ENCODE peak calls at places on chromosomes 7 and 10, in five cellular contexts. C is NT2/D1, G is HEK293T, K is H1, N is HepG2. Y is an unnamed sample.

GRCh38 chr7:64618785-64619456 is 47.0 kb upstream of the ZNF107 start:
- DNase-seq in C (peak; percentile 76), G (peak; percentile 31), K (no peak), N (peak; percentile 65), Y (no peak)

GRCh38 chr7:111159426-111159825 is 68.5 kb downstream of the LRRN3 start:
- DNase-seq in C (no peak), G (no peak), K (no peak), N (no peak), Y (no peak)

GRCh38 chr7:131521651-131522163 is 34.7 kb downstream of the PODXL start:
- DNase-seq in C (no peak), G (no peak), K (no peak), N (no peak), Y (no peak)

GRCh38 chr10:78367012-78367411 is 333.3 kb downstream of the RPS24 start:
- DNase-seq in C (no peak), G (no peak), K (no peak), N (no peak), Y (no peak)

GRCh38 chr10:19158870-19159269 is 110.3 kb downstream of the MALRD1 start:
- DNase-seq in C (no peak), G (no peak), K (no peak), N (no peak), Y (no peak)

GRCh38 chr10:102657984-102658724 is 13.9 kb downstream of the TRIM8 start:
- DNase-seq in C (no peak), G (no peak), K (no peak), N (no peak), Y (no peak)

GRCh38 chr7:139482662-139483466 is 609 bp downstream of the KLRG2 start:
- DNase-seq in C (no peak), G (peak; percentile 76), K (no peak), N (no peak), Y (no peak)

GRCh38 chr7:66883716-66884115 is 37.3 kb upstream of the TMEM248 start:
- DNase-seq in C (no peak), G (no peak), K (no peak), N (no peak), Y (no peak)

GRCh38 chr10:3805227-3805790 is 20.3 kb upstream of the KLF6 start:
- DNase-seq in C (no peak), G (no peak), K (no peak), N (no peak), Y (peak; percentile 71)

GRCh38 chr7:151245360-151246160 is 2.9 kb downstream of the SMARCD3 start:
- DNase-seq in C (no peak), G (peak; percentile 83), K (no peak), N (no peak), Y (no peak)

GRCh38 chr7:128893251-128894100 is 17.0 kb downstream of the KCP start:
- DNase-seq in C (no peak), G (no peak), K (no peak), N (no peak), Y (no peak)

GRCh38 chr7:5143935-5144903 is 45.8 kb upstream of the WIPI2 start:
- DNase-seq in C (no peak), G (no peak), K (no peak), N (no peak), Y (peak; percentile 55)

GRCh38 chr10:112832361-112832878 is 117.6 kb upstream of the TCF7L2 start:
- DNase-seq in C (peak; percentile 77), G (no peak), K (peak; percentile 73), N (no peak), Y (no peak)

GRCh38 chr7:51077951-51078350 is 238.7 kb downstream of the COBL start:
- DNase-seq in C (no peak), G (no peak), K (no peak), N (no peak), Y (no peak)

GRCh38 chr7:98077762-98078161 is 28.9 kb upstream of the LMTK2 start:
- DNase-seq in C (no peak), G (no peak), K (no peak), N (no peak), Y (no peak)

GRCh38 chr7:35026154-35026553 is 11.1 kb downstream of the DPY19L1 start:
- DNase-seq in C (no peak), G (no peak), K (no peak), N (no peak), Y (no peak)

GRCh38 chr10:131332821-131333220 is 21.3 kb upstream of the TCERG1L start:
- DNase-seq in C (no peak), G (no peak), K (no peak), N (no peak), Y (no peak)

GRCh38 chr10:84424731-84425165 is 96.4 kb downstream of the CCSER2 start:
- DNase-seq in C (peak; percentile 6), G (peak; percentile 7), K (no peak), N (peak; percentile 54), Y (peak; percentile 2)

GRCh38 chr7:56081626-56082340 is 11.0 kb downstream of the PHKG1 start:
- DNase-seq in C (no peak), G (no peak), K (no peak), N (no peak), Y (no peak)

GRCh38 chr7:56083150-56083785 is 9.5 kb downstream of the PHKG1 start:
- DNase-seq in C (no peak), G (no peak), K (no peak), N (no peak), Y (no peak)

GRCh38 chr7:56077681-56078080 is 13.6 kb downstream of the SUMF2 start:
- DNase-seq in C (no peak), G (no peak), K (no peak), N (no peak), Y (no peak)

GRCh38 chr7:56078196-56078595 is 14.1 kb downstream of the SUMF2 start:
- DNase-seq in C (no peak), G (no peak), K (no peak), N (no peak), Y (no peak)

GRCh38 chr7:56079450-56080185 is 13.1 kb downstream of the PHKG1 start:
- DNase-seq in C (no peak), G (no peak), K (no peak), N (peak; percentile 56), Y (no peak)
- TF ChIP-seq SUZ12 in C (no peak), G (no peak), K (no peak), N (no peak), Y (no peak)

GRCh38 chr7:102451371-102452054 is 13.2 kb downstream of the ALKBH4 start:
- DNase-seq in C (no peak), G (no peak), K (no peak), N (peak; percentile 67), Y (no peak)
- TF ChIP-seq SUZ12 in C (no peak), G (no peak), K (no peak), N (no peak), Y (no peak)

GRCh38 chr7:116810267-116811116 is 51.9 kb upstream of the CAPZA2 start:
- DNase-seq in C (no peak), G (peak; percentile 33), K (no peak), N (peak; percentile 95), Y (no peak)
- TF ChIP-seq SUZ12 in C (no peak), G (no peak), K (no peak), N (no peak), Y (no peak)

GRCh38 chr10:73534857-73535256 is 39.0 kb upstream of the PPP3CB start:
- DNase-seq in C (no peak), G (no peak), K (no peak), N (no peak), Y (no peak)

DNA sequence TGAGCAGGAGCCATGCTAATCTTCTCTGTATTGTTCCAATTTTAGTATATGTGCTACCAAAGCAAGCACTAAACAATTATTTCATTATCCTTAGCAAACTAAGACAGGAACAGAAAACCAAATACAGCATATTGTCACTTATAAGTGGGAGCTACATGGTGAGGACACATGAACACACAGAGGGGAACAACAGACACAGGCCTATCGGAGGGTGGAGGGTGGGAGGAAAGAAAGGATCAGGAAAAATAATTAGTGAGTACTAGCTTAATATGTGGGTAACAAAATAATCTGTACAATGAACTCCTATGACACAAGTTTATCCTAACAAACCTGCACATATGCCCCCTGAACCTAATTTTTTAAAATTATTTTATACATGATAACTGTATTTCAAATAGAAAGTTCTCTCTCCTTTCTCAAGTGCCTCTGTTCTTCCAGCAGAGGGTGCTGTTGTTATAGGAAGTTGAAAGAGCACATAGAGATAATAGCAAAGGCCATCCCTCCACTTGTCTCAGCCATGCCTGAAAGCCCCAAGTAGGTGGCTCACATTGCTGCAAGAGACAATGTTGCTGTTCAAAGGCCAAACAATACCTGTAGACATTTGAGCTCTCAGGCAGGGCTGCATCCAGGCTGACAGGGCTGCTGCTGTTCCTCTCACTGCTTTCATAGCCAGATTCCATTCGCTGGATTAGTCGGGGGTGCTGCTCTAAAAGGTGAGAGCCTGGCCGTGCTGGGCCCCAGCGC is 33.4 kb upstream of the PPP3CB start:
- DNase-seq in C (peak; percentile 46), G (peak; percentile 71), K (peak; percentile 19), N (peak; percentile 89), Y (peak; percentile 20)
- TF ChIP-seq SUZ12 in C (no peak), G (no peak), K (no peak), N (no peak), Y (no peak)

DNA sequence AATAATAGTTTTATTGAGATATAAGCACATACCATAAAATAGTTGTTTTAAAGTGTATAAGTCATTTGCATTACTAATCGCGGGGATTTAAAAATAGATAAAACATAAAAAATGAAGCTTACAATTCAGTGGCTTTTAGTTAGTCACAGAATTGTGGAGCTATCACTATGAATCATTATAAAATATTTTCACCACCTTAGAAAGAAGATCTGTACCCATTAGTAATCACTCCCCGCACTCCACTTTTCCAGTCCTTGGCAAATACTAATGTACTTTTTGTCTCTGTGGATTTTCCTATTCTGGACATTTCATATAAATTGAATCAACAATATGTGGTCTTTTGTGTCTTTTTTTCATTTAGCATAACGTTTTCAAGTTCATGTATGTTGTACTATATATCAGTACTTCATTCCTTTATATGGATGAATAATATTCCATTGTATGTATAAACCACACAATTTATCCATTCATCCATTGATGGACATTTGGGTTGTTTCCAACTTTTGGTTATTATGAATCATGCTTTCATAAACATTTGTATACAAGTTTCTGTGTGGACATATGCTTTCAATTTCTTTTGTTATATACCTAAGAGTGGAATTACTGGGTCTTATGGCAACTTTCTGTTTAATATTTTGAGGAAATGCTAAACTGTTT is 162.5 kb downstream of the MAGI2 start:
- DNase-seq in C (no peak), G (no peak), K (no peak), N (no peak), Y (no peak)
- TF ChIP-seq SUZ12 in C (no peak), G (no peak), K (no peak), N (no peak), Y (no peak)